ENCODE peak calls at places on chromosomes 3 and 15, in ten cellular contexts. V is T1000; C is ELF-1; Z is ovary; W is A172; M is activated CD8-positive, alpha-beta memory T cell treated with anti-CD3 and anti-CD28 coated beads for 48 hours; N is T-helper 2 cell; K is pons; L is astrocyte; G is stimulated activated CD8-positive, alpha-beta memory T cell treated with anti-CD3 and anti-CD28 coated beads, Interleukin-7, amount 100 ng/mL, for 1 hour. I is an unnamed sample.

GRCh38 chr15:68614621-68615035 is 35.8 kb downstream of the CORO2B start:
- DNase-seq in M (no peak), N (no peak), Z (peak; percentile 50), W (no peak), V (no peak), K (peak; percentile 99), L (no peak), G (no peak), C (peak; percentile 75), I (no peak)

GRCh38 chr15:74245342-74245931 is 9.3 kb downstream of the CCDC33 start:
- DNase-seq in C (peak; percentile 43), V (no peak), G (no peak), K (peak; percentile 12), Z (no peak), N (no peak), M (no peak), L (no peak), W (no peak), I (no peak)

GRCh38 chr3:136957751-136958288 is at the start of gene IL20RB:
- DNase-seq in C (peak; percentile 4), K (no peak), N (no peak), V (no peak), G (no peak), M (no peak), L (no peak), W (peak; percentile 35), Z (no peak), I (no peak)

GRCh38 chr15:78353093-78353492 is 12.9 kb downstream of the CRABP1 start:
- DNase-seq in N (no peak), W (peak; percentile 57), L (no peak), M (no peak), K (no peak), V (no peak), Z (no peak), G (no peak), C (no peak), I (no peak)

GRCh38 chr3:72418149-72418686 is 430.0 kb downstream of the SHQ1 start:
- DNase-seq in C (no peak), N (no peak), W (no peak), K (no peak), V (no peak), G (no peak), Z (no peak), L (no peak), M (no peak), I (no peak)

GRCh38 chr3:151552589-151552988 is 91.7 kb upstream of the IGSF10 start:
- DNase-seq in N (no peak), W (peak; percentile 64), G (no peak), M (no peak), L (peak; percentile 68), K (no peak), V (no peak), C (no peak), Z (no peak), I (no peak)

GRCh38 chr3:133444071-133444774 is 44.4 kb downstream of the BFSP2 start:
- DNase-seq in N (no peak), M (no peak), V (no peak), K (peak; percentile 62), L (peak; percentile 36), Z (no peak), G (no peak), C (no peak), W (peak; percentile 38), I (peak; percentile 59)

GRCh38 chr3:27431116-27431515 is 53.1 kb downstream of the SLC4A7 start:
- DNase-seq in V (peak; percentile 51), N (no peak), W (peak; percentile 99), G (no peak), Z (no peak), M (no peak), C (no peak), L (peak; percentile 99), K (peak; percentile 13), I (peak; percentile 76)

GRCh38 chr3:113005622-113006021 is 14.8 kb downstream of the GTPBP8 start:
- DNase-seq in V (no peak), N (no peak), C (no peak), M (no peak), G (no peak), K (no peak), L (no peak), W (no peak), Z (no peak), I (no peak)

GRCh38 chr3:16136042-16136441 is 38.4 kb upstream of the GALNT15 start:
- DNase-seq in W (no peak), G (no peak), K (no peak), M (no peak), Z (no peak), C (no peak), V (no peak), N (no peak), L (peak; percentile 85), I (no peak)

GRCh38 chr3:46187876-46188275 is 20.2 kb downstream of the CCR1 start:
- DNase-seq in V (peak; percentile 46), L (peak; percentile 35), W (no peak), M (no peak), Z (no peak), K (no peak), N (no peak), C (no peak), G (no peak), I (peak; percentile 64)